ENCODE peak calls at places on chromosomes 7 and 10, in four cellular contexts. Y is stimulated activated CD4-positive, alpha-beta T cell treated with anti-CD3 and anti-CD28 coated beads, TNF-alpha, amount 100 ng/mL, for 48 hours; S is left lung; H is Panc1. N is an unnamed sample.

GRCh38 chr10:59346321-59346720 is 16.0 kb downstream of the FAM13C start:
- DNase-seq in Y (no peak), S (no peak), H (no peak), N (no peak)

GRCh38 chr7:28573059-28573553 is 160.8 kb downstream of the CREB5 start:
- DNase-seq in Y (no peak), S (no peak), H (no peak), N (no peak)

GRCh38 chr10:36555036-36555435 is 570.4 kb upstream of the ANKRD30A start:
- DNase-seq in Y (no peak), S (no peak), H (no peak), N (no peak)

GRCh38 chr7:103937680-103938079 is 51.8 kb downstream of the RELN start:
- DNase-seq in Y (no peak), S (no peak), H (no peak), N (no peak)

GRCh38 chr10:101721806-101722205 is 26.8 kb upstream of the FBXW4 start:
- DNase-seq in Y (no peak), S (no peak), H (no peak), N (no peak)

GRCh38 chr7:77797734-77798393 is 370 bp downstream of the TMEM60 start:
- DNase-seq in Y (no peak), S (peak), H (no peak), N (no peak)

GRCh38 chr7:2701832-2702593 is 14.0 kb downstream of the AMZ1 start:
- DNase-seq in Y (no peak), S (no peak), H (no peak), N (no peak)

GRCh38 chr7:68823996-68824780 is 774.1 kb upstream of the AUTS2 start:
- DNase-seq in Y (no peak), S (no peak), H (no peak), N (no peak)

GRCh38 chr7:75931676-75932075 is 16.7 kb downstream of the POR start:
- DNase-seq in Y (no peak), S (peak), H (no peak), N (no peak)

GRCh38 chr7:101696-102376 is 90.5 kb upstream of the FAM20C start:
- DNase-seq in Y (no peak), S (no peak), H (peak), N (peak)